ENCODE peak calls at places on chromosomes 7 and 10, in four cellular contexts. B, I, D and E are unnamed samples.

GRCh38 chr7:108093903-108094302 is 36.3 kb downstream of the LAMB4 start:
- DNase-seq in B (no peak), I (no peak), D (no peak), E (no peak)

GRCh38 chr7:33933611-33934281 is 28.4 kb downstream of the BMPER start:
- DNase-seq in B (no peak), I (no peak), D (no peak), E (no peak)

GRCh38 chr7:23022258-23022745 is 8.4 kb upstream of the HYCC1 start:
- DNase-seq in B (no peak), I (no peak), D (no peak), E (no peak)

GRCh38 chr7:14332155-14332554 is 342.7 kb upstream of the ETV1 start:
- DNase-seq in B (no peak), I (no peak), D (no peak), E (no peak)

GRCh38 chr7:151745090-151745638 is 131.8 kb downstream of the PRKAG2 start:
- DNase-seq in B (peak), I (no peak), D (no peak), E (peak)

GRCh38 chr7:25522727-25523126 is 294.4 kb upstream of the NPVF start:
- DNase-seq in B (no peak), I (no peak), D (peak), E (no peak)

GRCh38 chr7:44767134-44767911 is 18.7 kb downstream of the ZMIZ2 start:
- DNase-seq in B (peak), I (peak), D (no peak), E (no peak)

GRCh38 chr7:99975782-99976521 is at the start of gene AZGP1:
- DNase-seq in B (peak), I (peak), D (no peak), E (peak)

GRCh38 chr10:19302117-19302516 is 253.5 kb downstream of the MALRD1 start:
- DNase-seq in B (no peak), I (no peak), D (no peak), E (no peak)

GRCh38 chr7:140923358-140924006 is 1.2 kb downstream of the BRAF start:
- DNase-seq in B (no peak), I (no peak), D (no peak), E (peak)

GRCh38 chr10:133140417-133141143 is 19.4 kb upstream of the KNDC1 start:
- DNase-seq in B (no peak), I (no peak), D (no peak), E (no peak)

GRCh38 chr7:69932034-69932628 is 333.9 kb downstream of the AUTS2 start:
- DNase-seq in B (no peak), I (peak), D (no peak), E (peak)

GRCh38 chr7:139515266-139515665 is 8.2 kb upstream of the CLEC2L start:
- DNase-seq in B (no peak), I (no peak), D (no peak), E (no peak)

GRCh38 chr10:29386347-29386999 is 97.6 kb downstream of the LYZL1 start:
- DNase-seq in B (no peak), I (peak), D (peak), E (peak)

GRCh38 chr10:87700031-87700796 is 40.5 kb downstream of the PAPSS2 start:
- DNase-seq in B (no peak), I (no peak), D (no peak), E (no peak)

GRCh38 chr7:16465469-16466086 is at the start of gene SOSTDC1:
- DNase-seq in B (no peak), I (no peak), D (peak), E (no peak)

GRCh38 chr10:15333909-15334649 is 37.0 kb downstream of the FAM171A1 start:
- DNase-seq in B (no peak), I (no peak), D (no peak), E (no peak)

GRCh38 chr7:96026606-96027005 is 254.3 kb downstream of the DYNC1I1 start:
- DNase-seq in B (no peak), I (no peak), D (no peak), E (no peak)